ENCODE peak calls at places on chromosomes 4 and X, in nine cellular contexts. One of them, this sample, is unnamed.

GRCh38 chr4:89306486-89307184 is 965 bp downstream of the GPRIN3 start:
- DNase-seq in brain microvascular endothelial cell: no peak
- DNase-seq in fibroblast of mammary gland: no peak
- DNase-seq in CD8-positive, alpha-beta T cell: no peak
- DNase-seq in choroid plexus epithelial cell: no peak
- DNase-seq in body of pancreas: no peak
- DNase-seq in mucosa of descending colon: peak
- DNase-seq in cardiac fibroblast: no peak
- DNase-seq in right atrium auricular region: no peak
- DNase-seq in this sample: no peak

GRCh38 chr4:182288534-182288933 is 45.3 kb downstream of the TENM3 start:
- DNase-seq in cardiac fibroblast: no peak
- DNase-seq in right atrium auricular region: no peak
- DNase-seq in CD8-positive, alpha-beta T cell: no peak
- DNase-seq in brain microvascular endothelial cell: no peak
- DNase-seq in fibroblast of mammary gland: no peak
- DNase-seq in choroid plexus epithelial cell: no peak
- DNase-seq in body of pancreas: no peak
- DNase-seq in mucosa of descending colon: no peak
- DNase-seq in this sample: no peak

GRCh38 chr4:158065176-158065575 is 107.6 kb downstream of the GASK1B start:
- DNase-seq in fibroblast of mammary gland: no peak
- DNase-seq in CD8-positive, alpha-beta T cell: no peak
- DNase-seq in cardiac fibroblast: no peak
- DNase-seq in brain microvascular endothelial cell: no peak
- DNase-seq in mucosa of descending colon: no peak
- DNase-seq in body of pancreas: no peak
- DNase-seq in choroid plexus epithelial cell: no peak
- DNase-seq in right atrium auricular region: no peak
- DNase-seq in this sample: no peak

GRCh38 chrX:52368368-52369055 is at the start of gene XAGE2:
- DNase-seq in mucosa of descending colon: no peak
- DNase-seq in cardiac fibroblast: no peak
- DNase-seq in CD8-positive, alpha-beta T cell: no peak
- DNase-seq in choroid plexus epithelial cell: no peak
- DNase-seq in fibroblast of mammary gland: no peak
- DNase-seq in body of pancreas: no peak
- DNase-seq in brain microvascular endothelial cell: no peak
- DNase-seq in right atrium auricular region: no peak
- DNase-seq in this sample: no peak

GRCh38 chrX:21384178-21384577 is 10.0 kb downstream of the CNKSR2 start:
- DNase-seq in body of pancreas: no peak
- DNase-seq in mucosa of descending colon: no peak
- DNase-seq in fibroblast of mammary gland: no peak
- DNase-seq in cardiac fibroblast: no peak
- DNase-seq in brain microvascular endothelial cell: no peak
- DNase-seq in CD8-positive, alpha-beta T cell: no peak
- DNase-seq in choroid plexus epithelial cell: no peak
- DNase-seq in right atrium auricular region: no peak
- DNase-seq in this sample: no peak

GRCh38 chrX:9921407-9921806 is 45.8 kb upstream of the CLDN34 start:
- DNase-seq in fibroblast of mammary gland: no peak
- DNase-seq in cardiac fibroblast: no peak
- DNase-seq in choroid plexus epithelial cell: no peak
- DNase-seq in body of pancreas: no peak
- DNase-seq in CD8-positive, alpha-beta T cell: no peak
- DNase-seq in right atrium auricular region: no peak
- DNase-seq in mucosa of descending colon: no peak
- DNase-seq in brain microvascular endothelial cell: no peak
- DNase-seq in this sample: no peak

GRCh38 chrX:51496501-51497291 is at the start of gene NUDT11:
- DNase-seq in brain microvascular endothelial cell: peak
- DNase-seq in mucosa of descending colon: peak
- DNase-seq in fibroblast of mammary gland: peak
- DNase-seq in body of pancreas: peak
- DNase-seq in choroid plexus epithelial cell: peak
- DNase-seq in CD8-positive, alpha-beta T cell: peak
- DNase-seq in cardiac fibroblast: peak
- DNase-seq in right atrium auricular region: no peak
- DNase-seq in this sample: peak

GRCh38 chrX:3175659-3176438 is 134.6 kb downstream of the ARSF start:
- DNase-seq in choroid plexus epithelial cell: peak
- DNase-seq in brain microvascular endothelial cell: no peak
- DNase-seq in mucosa of descending colon: no peak
- DNase-seq in CD8-positive, alpha-beta T cell: no peak
- DNase-seq in fibroblast of mammary gland: peak
- DNase-seq in right atrium auricular region: no peak
- DNase-seq in body of pancreas: no peak
- DNase-seq in cardiac fibroblast: peak
- DNase-seq in this sample: peak

GRCh38 chr4:111636961-111637556 is 508.2 kb upstream of the FAM241A start:
- DNase-seq in cardiac fibroblast: no peak
- DNase-seq in brain microvascular endothelial cell: no peak
- DNase-seq in right atrium auricular region: no peak
- DNase-seq in body of pancreas: no peak
- DNase-seq in mucosa of descending colon: no peak
- DNase-seq in choroid plexus epithelial cell: no peak
- DNase-seq in CD8-positive, alpha-beta T cell: no peak
- DNase-seq in fibroblast of mammary gland: no peak
- DNase-seq in this sample: no peak

GRCh38 chr4:16082424-16083216 is 1.2 kb downstream of the PROM1 start:
- DNase-seq in body of pancreas: peak
- DNase-seq in right atrium auricular region: no peak
- DNase-seq in brain microvascular endothelial cell: no peak
- DNase-seq in mucosa of descending colon: peak
- DNase-seq in CD8-positive, alpha-beta T cell: no peak
- DNase-seq in fibroblast of mammary gland: no peak
- DNase-seq in choroid plexus epithelial cell: no peak
- DNase-seq in cardiac fibroblast: no peak
- DNase-seq in this sample: no peak

GRCh38 chr4:70666369-70666768 is at the start of gene JCHAIN:
- DNase-seq in CD8-positive, alpha-beta T cell: no peak
- DNase-seq in body of pancreas: no peak
- DNase-seq in mucosa of descending colon: no peak
- DNase-seq in fibroblast of mammary gland: no peak
- DNase-seq in choroid plexus epithelial cell: peak
- DNase-seq in brain microvascular endothelial cell: no peak
- DNase-seq in cardiac fibroblast: peak
- DNase-seq in right atrium auricular region: no peak
- DNase-seq in this sample: peak

GRCh38 chrX:132853040-132853439 is 105.4 kb downstream of the HS6ST2 start:
- DNase-seq in body of pancreas: no peak
- DNase-seq in fibroblast of mammary gland: peak
- DNase-seq in brain microvascular endothelial cell: peak
- DNase-seq in CD8-positive, alpha-beta T cell: no peak
- DNase-seq in right atrium auricular region: no peak
- DNase-seq in mucosa of descending colon: no peak
- DNase-seq in choroid plexus epithelial cell: peak
- DNase-seq in cardiac fibroblast: peak
- DNase-seq in this sample: no peak

GRCh38 chrX:43655151-43655676 is 885 bp upstream of the MAOA start:
- DNase-seq in body of pancreas: peak
- DNase-seq in choroid plexus epithelial cell: peak
- DNase-seq in mucosa of descending colon: no peak
- DNase-seq in CD8-positive, alpha-beta T cell: peak
- DNase-seq in brain microvascular endothelial cell: peak
- DNase-seq in right atrium auricular region: peak
- DNase-seq in cardiac fibroblast: peak
- DNase-seq in fibroblast of mammary gland: peak
- DNase-seq in this sample: peak

DNA sequence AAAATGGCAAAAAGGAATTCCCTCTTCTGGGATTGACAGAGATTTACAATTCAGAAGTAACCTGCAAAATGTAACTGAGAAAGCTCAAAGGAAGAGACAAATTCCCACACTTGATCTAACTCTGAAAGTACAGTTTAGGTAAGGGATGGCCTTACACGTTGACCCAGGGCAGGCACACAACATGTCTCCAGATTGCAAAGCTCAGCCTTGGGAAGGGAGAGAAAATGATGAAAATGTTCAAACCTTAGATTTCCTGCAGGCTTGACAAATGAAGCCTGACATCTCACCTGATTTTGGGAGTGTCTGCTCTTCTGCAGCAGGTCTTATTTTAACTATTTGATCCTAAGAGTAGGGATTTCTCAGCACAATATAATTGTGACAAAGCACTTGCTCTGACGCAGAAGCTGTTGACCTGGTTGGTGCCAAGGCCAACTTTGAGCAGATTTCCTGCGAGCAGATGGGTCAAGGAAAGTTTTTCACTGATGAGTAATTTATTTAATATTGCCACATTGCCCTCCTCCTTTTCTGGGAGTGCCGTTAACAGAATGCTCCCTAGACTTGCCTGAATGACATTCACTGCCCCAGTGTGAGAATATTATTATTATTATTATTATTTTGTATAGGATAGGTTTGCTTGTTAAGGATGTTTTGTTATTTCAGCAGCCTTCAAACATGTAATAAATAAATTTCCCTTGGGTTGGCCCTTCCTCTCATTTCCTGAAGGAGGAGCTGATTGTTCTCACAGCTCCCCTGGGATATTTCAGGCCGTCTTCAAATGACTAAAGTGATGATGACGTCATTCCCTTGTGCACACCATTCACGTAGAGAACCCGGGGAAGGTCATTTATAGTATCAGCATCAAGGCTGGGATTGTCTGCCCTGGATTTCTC is 157.1 kb downstream of the VEGFC start:
- DNase-seq in choroid plexus epithelial cell: peak
- DNase-seq in cardiac fibroblast: peak
- DNase-seq in fibroblast of mammary gland: peak
- DNase-seq in body of pancreas: no peak
- DNase-seq in CD8-positive, alpha-beta T cell: no peak
- DNase-seq in right atrium auricular region: no peak
- DNase-seq in brain microvascular endothelial cell: peak
- DNase-seq in mucosa of descending colon: no peak
- DNase-seq in this sample: peak
- TF ChIP-seq CTCF in choroid plexus epithelial cell: peak
- TF ChIP-seq CTCF in cardiac fibroblast: peak
- TF ChIP-seq CTCF in fibroblast of mammary gland: peak
- TF ChIP-seq CTCF in body of pancreas: no peak
- TF ChIP-seq CTCF in CD8-positive, alpha-beta T cell: no peak
- TF ChIP-seq CTCF in right atrium auricular region: no peak
- TF ChIP-seq CTCF in brain microvascular endothelial cell: peak
- TF ChIP-seq CTCF in mucosa of descending colon: no peak
- TF ChIP-seq CTCF in this sample: peak

GRCh38 chr4:121114756-121115155 is 42.4 kb upstream of the NDNF start:
- DNase-seq in cardiac fibroblast: no peak
- DNase-seq in brain microvascular endothelial cell: no peak
- DNase-seq in mucosa of descending colon: no peak
- DNase-seq in CD8-positive, alpha-beta T cell: no peak
- DNase-seq in body of pancreas: no peak
- DNase-seq in fibroblast of mammary gland: no peak
- DNase-seq in right atrium auricular region: no peak
- DNase-seq in choroid plexus epithelial cell: no peak
- DNase-seq in this sample: no peak

GRCh38 chr4:121113680-121114079 is 41.3 kb upstream of the NDNF start:
- DNase-seq in choroid plexus epithelial cell: no peak
- DNase-seq in CD8-positive, alpha-beta T cell: no peak
- DNase-seq in right atrium auricular region: no peak
- DNase-seq in mucosa of descending colon: no peak
- DNase-seq in brain microvascular endothelial cell: no peak
- DNase-seq in cardiac fibroblast: no peak
- DNase-seq in body of pancreas: no peak
- DNase-seq in fibroblast of mammary gland: no peak
- DNase-seq in this sample: no peak

GRCh38 chr4:121107507-121107906 is 35.2 kb upstream of the NDNF start:
- DNase-seq in choroid plexus epithelial cell: no peak
- DNase-seq in CD8-positive, alpha-beta T cell: no peak
- DNase-seq in body of pancreas: no peak
- DNase-seq in mucosa of descending colon: no peak
- DNase-seq in fibroblast of mammary gland: no peak
- DNase-seq in right atrium auricular region: no peak
- DNase-seq in brain microvascular endothelial cell: no peak
- DNase-seq in cardiac fibroblast: no peak
- DNase-seq in this sample: no peak

GRCh38 chr4:121108557-121108956 is 36.2 kb upstream of the NDNF start:
- DNase-seq in right atrium auricular region: no peak
- DNase-seq in mucosa of descending colon: no peak
- DNase-seq in body of pancreas: peak
- DNase-seq in CD8-positive, alpha-beta T cell: no peak
- DNase-seq in brain microvascular endothelial cell: no peak
- DNase-seq in fibroblast of mammary gland: no peak
- DNase-seq in choroid plexus epithelial cell: no peak
- DNase-seq in cardiac fibroblast: no peak
- DNase-seq in this sample: no peak

DNA sequence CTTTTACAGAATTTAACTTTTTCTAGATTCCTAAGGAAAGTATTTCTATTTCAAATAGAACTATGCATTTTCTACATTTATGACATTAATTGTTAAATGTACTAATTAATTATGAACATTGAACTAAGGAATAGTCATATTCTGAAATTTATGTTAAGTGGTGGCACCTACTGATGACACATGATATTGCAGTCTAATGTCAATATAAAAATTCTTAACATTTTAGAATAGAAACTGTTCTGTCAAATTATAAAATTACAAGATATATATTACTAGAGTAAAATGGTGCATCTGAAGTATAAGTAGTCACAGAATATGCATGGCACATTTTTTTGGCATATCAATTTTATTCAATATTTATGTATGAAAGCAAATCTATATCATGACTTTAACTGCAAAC is 40.2 kb upstream of the NDNF start:
- DNase-seq in fibroblast of mammary gland: no peak
- DNase-seq in brain microvascular endothelial cell: no peak
- DNase-seq in CD8-positive, alpha-beta T cell: no peak
- DNase-seq in choroid plexus epithelial cell: peak
- DNase-seq in mucosa of descending colon: no peak
- DNase-seq in cardiac fibroblast: peak
- DNase-seq in right atrium auricular region: no peak
- DNase-seq in body of pancreas: no peak
- DNase-seq in this sample: no peak
- TF ChIP-seq CTCF in fibroblast of mammary gland: peak
- TF ChIP-seq CTCF in brain microvascular endothelial cell: peak
- TF ChIP-seq CTCF in CD8-positive, alpha-beta T cell: peak
- TF ChIP-seq CTCF in choroid plexus epithelial cell: peak
- TF ChIP-seq CTCF in mucosa of descending colon: no peak
- TF ChIP-seq CTCF in cardiac fibroblast: peak
- TF ChIP-seq CTCF in right atrium auricular region: no peak
- TF ChIP-seq CTCF in body of pancreas: peak
- TF ChIP-seq CTCF in this sample: peak

GRCh38 chr4:61308033-61308432 is 107.9 kb downstream of the ADGRL3 start:
- DNase-seq in right atrium auricular region: no peak
- DNase-seq in fibroblast of mammary gland: no peak
- DNase-seq in choroid plexus epithelial cell: no peak
- DNase-seq in brain microvascular endothelial cell: no peak
- DNase-seq in mucosa of descending colon: no peak
- DNase-seq in cardiac fibroblast: no peak
- DNase-seq in body of pancreas: no peak
- DNase-seq in CD8-positive, alpha-beta T cell: no peak
- DNase-seq in this sample: no peak
- TF ChIP-seq CTCF in right atrium auricular region: no peak
- TF ChIP-seq CTCF in fibroblast of mammary gland: no peak
- TF ChIP-seq CTCF in choroid plexus epithelial cell: no peak
- TF ChIP-seq CTCF in brain microvascular endothelial cell: no peak
- TF ChIP-seq CTCF in mucosa of descending colon: no peak
- TF ChIP-seq CTCF in cardiac fibroblast: no peak
- TF ChIP-seq CTCF in body of pancreas: no peak
- TF ChIP-seq CTCF in CD8-positive, alpha-beta T cell: no peak
- TF ChIP-seq CTCF in this sample: no peak

DNA sequence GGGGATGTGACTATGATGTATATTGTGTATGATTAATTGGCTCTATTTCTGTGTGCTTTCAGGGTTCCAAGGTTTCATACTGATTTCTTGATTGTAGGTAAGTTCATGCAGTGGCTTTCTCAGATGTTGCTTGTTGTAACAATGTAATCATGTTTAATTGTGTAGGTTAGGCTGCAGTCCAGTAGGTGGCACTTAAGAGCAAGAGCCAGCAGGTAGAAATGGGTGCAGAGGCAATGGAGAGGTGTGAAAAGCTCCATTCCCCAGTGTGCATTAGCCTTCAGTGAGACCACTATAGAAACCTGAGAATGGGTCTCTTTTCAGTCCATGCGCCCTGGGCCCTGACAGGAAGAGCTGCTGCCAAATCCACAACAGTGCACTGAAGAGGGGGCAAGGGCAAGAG is 28.2 kb downstream of the DCAF12L2 start:
- DNase-seq in body of pancreas: no peak
- DNase-seq in cardiac fibroblast: peak
- DNase-seq in right atrium auricular region: no peak
- DNase-seq in fibroblast of mammary gland: no peak
- DNase-seq in brain microvascular endothelial cell: no peak
- DNase-seq in mucosa of descending colon: no peak
- DNase-seq in CD8-positive, alpha-beta T cell: no peak
- DNase-seq in choroid plexus epithelial cell: no peak
- DNase-seq in this sample: no peak
- TF ChIP-seq CTCF in body of pancreas: no peak
- TF ChIP-seq CTCF in cardiac fibroblast: no peak
- TF ChIP-seq CTCF in right atrium auricular region: no peak
- TF ChIP-seq CTCF in fibroblast of mammary gland: peak
- TF ChIP-seq CTCF in brain microvascular endothelial cell: no peak
- TF ChIP-seq CTCF in mucosa of descending colon: no peak
- TF ChIP-seq CTCF in CD8-positive, alpha-beta T cell: no peak
- TF ChIP-seq CTCF in choroid plexus epithelial cell: no peak
- TF ChIP-seq CTCF in this sample: no peak